ENCODE peak calls at places on chromosomes 5 and 9, in eight cellular contexts. Y is GM18507; B is activated naive CD4-positive, alpha-beta T cell; X is mesendoderm; L is T-helper 2 cell; O is astrocyte of the hippocampus; G is ELR; H is GM10248. Q is an unnamed sample.

GRCh38 chr9:96844040-96844439 is 10.3 kb downstream of the ZNF782 start:
- DNase-seq in G (no peak), O (no peak), X (no peak), Y (no peak), L (no peak), H (no peak), B (no peak), Q (no peak)

GRCh38 chr5:32096891-32097592 is 77.1 kb downstream of the GOLPH3 start:
- DNase-seq in B (no peak), L (no peak), X (no peak), H (no peak), Y (no peak), G (no peak), O (no peak), Q (no peak)

GRCh38 chr9:846852-847251 is 5.4 kb downstream of the DMRT1 start:
- DNase-seq in B (no peak), H (no peak), O (peak), L (no peak), Y (no peak), X (peak), G (no peak), Q (no peak)

GRCh38 chr9:126630458-126631237 is 16.9 kb downstream of the LMX1B start:
- DNase-seq in B (no peak), O (no peak), H (no peak), X (peak), G (no peak), L (no peak), Y (no peak), Q (no peak)

GRCh38 chr9:109277451-109277850 is 43.4 kb downstream of the EPB41L4B start:
- DNase-seq in G (no peak), X (no peak), Y (no peak), O (no peak), B (no peak), L (no peak), H (no peak), Q (no peak)

GRCh38 chr5:64585654-64586053 is 79.8 kb downstream of the RGS7BP start:
- DNase-seq in L (no peak), H (no peak), X (no peak), G (no peak), B (no peak), Y (no peak), O (no peak), Q (no peak)

GRCh38 chr9:130499804-130500263 is 55.1 kb downstream of the ASS1 start:
- DNase-seq in Y (no peak), G (no peak), O (no peak), L (no peak), X (no peak), H (no peak), B (no peak), Q (no peak)

GRCh38 chr5:141835928-141836667 is 42.1 kb downstream of the PCDH1 start:
- DNase-seq in H (no peak), L (no peak), G (no peak), X (peak), Y (no peak), O (no peak), B (no peak), Q (no peak)

GRCh38 chr5:74865799-74866652 is at the start of gene FAM169A:
- DNase-seq in L (peak), B (peak), O (peak), G (peak), H (peak), X (peak), Y (peak), Q (peak)

GRCh38 chr9:136291306-136292025 is 12.4 kb downstream of the CCDC187 start:
- DNase-seq in B (no peak), L (no peak), O (no peak), X (no peak), G (no peak), Y (no peak), H (no peak), Q (no peak)

GRCh38 chr5:108661590-108662219 is 86.0 kb upstream of the FER start:
- DNase-seq in G (peak), Y (no peak), X (no peak), B (no peak), L (no peak), O (peak), H (no peak), Q (no peak)

GRCh38 chr5:108900668-108901067 is 153.0 kb downstream of the FER start:
- DNase-seq in Y (no peak), L (no peak), X (no peak), B (no peak), O (no peak), G (peak), H (no peak), Q (no peak)

GRCh38 chr5:33639478-33639877 is 198.7 kb downstream of the TARS1 start:
- DNase-seq in X (no peak), L (no peak), Y (no peak), B (no peak), O (no peak), H (no peak), G (no peak), Q (no peak)

GRCh38 chr5:180041501-180042274 is 29.9 kb downstream of the RNF130 start:
- DNase-seq in O (no peak), B (no peak), L (no peak), Y (no peak), G (no peak), X (no peak), H (no peak), Q (no peak)

Q was measured in GM19239.